ENCODE peak calls at places on chromosomes 11 and 22, in ten cellular contexts. Y is colonic mucosa, Z is uterus, C is HL-60, W is H1, G is DND-41, O is right lobe of liver, V is GM12878, L is heart right ventricle, X is body of pancreas. K is an unnamed sample.

GRCh38 chr22:46073683-46074504 is 76.4 kb upstream of the PPARA start:
- DNase-seq in Y (no peak), Z (peak), C (no peak), W (no peak), G (peak), O (peak), V (no peak), L (peak), X (peak), K (no peak)

GRCh38 chr11:75240381-75241035 is at the start of gene TPBGL:
- DNase-seq in Y (no peak), Z (peak), C (no peak), W (peak), G (no peak), O (peak), V (no peak), L (no peak), X (no peak), K (no peak)

GRCh38 chr11:45145421-45146071 is 893 bp upstream of the PRDM11 start:
- DNase-seq in Y (peak), Z (peak), C (no peak), W (peak), G (no peak), O (peak), V (no peak), L (peak), X (peak), K (no peak)

GRCh38 chr11:83303358-83303757 is 17.2 kb upstream of the CCDC90B start:
- DNase-seq in Y (no peak), Z (no peak), C (no peak), W (no peak), G (no peak), O (no peak), V (no peak), L (no peak), X (no peak), K (no peak)

GRCh38 chr11:78370406-78371172 is 47.0 kb downstream of the GAB2 start:
- DNase-seq in Y (no peak), Z (no peak), C (no peak), W (no peak), G (no peak), O (no peak), V (no peak), L (peak), X (no peak), K (no peak)

GRCh38 chr22:25780673-25781072 is 38.7 kb downstream of the MYO18B start:
- DNase-seq in Y (no peak), Z (no peak), C (no peak), W (no peak), G (no peak), O (no peak), V (no peak), L (no peak), X (no peak), K (no peak)

GRCh38 chr11:122723576-122723975 is 68.1 kb downstream of the UBASH3B start:
- DNase-seq in Y (no peak), Z (no peak), C (no peak), W (no peak), G (peak), O (no peak), V (no peak), L (no peak), X (no peak), K (no peak)

GRCh38 chr22:28341001-28341400 is 338.6 kb downstream of the TTC28 start:
- DNase-seq in Y (no peak), Z (no peak), C (no peak), W (no peak), G (no peak), O (no peak), V (no peak), L (no peak), X (no peak), K (no peak)

GRCh38 chr22:20131856-20132685 is 467 bp downstream of the ZDHHC8 start:
- DNase-seq in Y (no peak), Z (peak), C (no peak), W (no peak), G (no peak), O (peak), V (no peak), L (peak), X (peak), K (peak)

GRCh38 chr22:20107471-20107901 is 8.4 kb upstream of the RANBP1 start:
- DNase-seq in Y (no peak), Z (no peak), C (no peak), W (no peak), G (no peak), O (peak), V (no peak), L (no peak), X (no peak), K (no peak)

GRCh38 chr11:8913961-8914660 is 3.1 kb downstream of the AKIP1 start:
- DNase-seq in Y (no peak), Z (peak), C (peak), W (peak), G (peak), O (no peak), V (no peak), L (peak), X (peak), K (no peak)

GRCh38 chr11:64353761-64354506 is 5.0 kb upstream of the RPS6KA4 start:
- DNase-seq in Y (no peak), Z (no peak), C (no peak), W (no peak), G (no peak), O (no peak), V (no peak), L (no peak), X (no peak), K (no peak)
- H3K27ac ChIP-seq in Y (no peak), Z (no peak), C (no peak), W (no peak), G (no peak), O (no peak), V (no peak), L (no peak), X (no peak), K (no peak)

DNA sequence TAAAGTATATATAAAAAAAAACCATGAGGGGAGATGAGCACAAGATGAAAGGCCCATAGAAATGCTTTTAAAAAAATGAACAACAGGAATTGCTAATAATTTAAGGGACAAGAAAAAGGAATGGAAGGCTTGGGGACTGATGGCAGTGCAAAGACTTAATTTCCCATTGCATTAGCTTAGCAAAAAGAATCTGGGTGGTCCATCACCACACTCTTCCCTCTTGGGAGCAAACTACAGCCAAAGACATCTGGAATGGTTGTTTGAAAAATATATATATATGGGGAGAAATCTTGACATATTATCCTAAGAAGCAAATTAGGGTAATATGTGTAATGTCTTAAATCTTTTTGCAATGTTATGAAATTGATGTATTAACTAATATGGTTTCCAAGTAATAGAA is 727.1 kb downstream of the METTL15 start:
- DNase-seq in Y (no peak), Z (no peak), C (no peak), W (no peak), G (no peak), O (no peak), V (no peak), L (no peak), X (no peak), K (no peak)
- H3K27ac ChIP-seq in Y (no peak), Z (no peak), C (no peak), W (no peak), G (no peak), O (no peak), V (no peak), L (no peak), X (no peak), K (no peak)

DNA sequence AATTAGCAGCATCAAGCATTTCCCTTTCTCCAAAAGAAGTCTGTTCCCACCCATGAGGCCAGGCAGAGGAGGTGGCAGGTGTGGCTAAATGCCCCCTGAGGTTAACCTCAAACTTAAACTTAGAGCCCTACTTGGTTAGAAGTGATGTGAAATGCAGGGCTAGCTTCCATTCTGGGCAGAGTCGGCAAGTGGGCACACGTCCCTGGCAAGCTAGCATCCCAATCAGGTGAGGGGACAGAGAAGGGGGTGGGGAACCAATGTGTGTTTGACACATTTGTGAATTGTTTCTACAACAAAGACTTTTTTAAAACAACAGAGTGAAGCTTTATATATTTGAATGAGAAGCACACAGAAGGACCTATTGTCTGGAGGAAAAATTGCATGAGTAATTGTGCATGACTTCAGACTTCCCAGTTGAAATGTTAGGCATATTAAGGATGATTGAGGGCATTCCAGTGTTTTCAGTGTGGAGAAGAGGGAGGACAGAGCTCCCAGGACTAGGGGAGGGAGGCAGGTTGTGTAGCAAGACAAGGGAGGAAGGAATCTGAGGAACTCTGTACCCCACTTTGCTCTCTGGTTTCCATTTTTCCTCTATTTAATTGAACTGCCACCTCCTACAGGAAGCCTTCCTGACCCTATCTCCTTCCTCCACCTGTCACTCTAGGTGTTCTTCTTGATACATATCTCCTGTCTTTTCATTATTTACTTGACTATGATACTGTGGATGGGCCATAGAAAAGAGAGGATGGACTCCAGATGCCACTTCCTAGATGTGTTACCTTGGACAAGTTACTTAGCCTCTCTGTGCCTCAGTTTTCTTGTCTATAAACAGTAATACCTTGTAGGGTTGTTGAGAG is 83.3 kb upstream of the PICALM start:
- DNase-seq in Y (no peak), Z (no peak), C (no peak), W (no peak), G (peak), O (no peak), V (no peak), L (no peak), X (peak), K (peak)
- H3K27ac ChIP-seq in Y (no peak), Z (peak), C (peak), W (no peak), G (no peak), O (no peak), V (no peak), L (peak), X (no peak), K (peak)

DNA sequence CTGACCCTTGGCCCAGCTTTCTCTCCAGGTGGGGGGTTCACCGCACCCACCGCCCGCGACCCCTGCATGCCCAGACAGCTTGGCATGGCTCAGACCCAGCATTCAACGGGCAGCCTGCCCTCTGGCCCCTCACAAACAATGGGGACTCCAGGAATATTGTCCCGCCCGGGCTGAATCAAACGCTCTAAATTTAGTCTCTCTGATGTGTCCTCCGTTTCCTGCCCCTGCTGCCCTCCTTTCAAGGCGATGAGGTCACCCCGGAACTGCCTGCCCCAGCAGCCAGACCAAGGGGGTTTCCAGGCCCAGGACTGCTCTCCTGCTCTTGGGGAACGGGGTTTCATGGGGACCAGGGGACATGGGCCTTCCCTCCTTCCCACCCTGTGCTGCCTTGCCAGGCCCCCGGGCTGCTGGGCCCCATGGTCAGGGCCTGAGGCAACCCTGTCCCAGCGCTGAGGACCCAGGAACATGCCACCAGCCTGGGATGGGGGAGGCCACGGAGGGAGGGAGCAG is 10.1 kb upstream of the PDGFB start:
- DNase-seq in Y (no peak), Z (no peak), C (no peak), W (no peak), G (no peak), O (no peak), V (peak), L (peak), X (no peak), K (no peak)
- H3K27ac ChIP-seq in Y (no peak), Z (peak), C (no peak), W (no peak), G (no peak), O (no peak), V (peak), L (peak), X (no peak), K (no peak)

GRCh38 chr11:34266090-34266912 is 91.5 kb downstream of the ABTB2 start:
- DNase-seq in Y (no peak), Z (peak), C (no peak), W (no peak), G (no peak), O (no peak), V (no peak), L (peak), X (no peak), K (no peak)

GRCh38 chr11:34264266-34265110 is 93.3 kb downstream of the ABTB2 start:
- DNase-seq in Y (no peak), Z (no peak), C (no peak), W (no peak), G (no peak), O (no peak), V (no peak), L (no peak), X (no peak), K (no peak)

GRCh38 chr11:34269031-34269430 is 88.8 kb downstream of the ABTB2 start:
- DNase-seq in Y (no peak), Z (no peak), C (no peak), W (no peak), G (no peak), O (no peak), V (no peak), L (no peak), X (no peak), K (no peak)

GRCh38 chr11:34267440-34267839 is 90.4 kb downstream of the ABTB2 start:
- DNase-seq in Y (no peak), Z (no peak), C (no peak), W (no peak), G (no peak), O (no peak), V (no peak), L (no peak), X (no peak), K (no peak)

DNA sequence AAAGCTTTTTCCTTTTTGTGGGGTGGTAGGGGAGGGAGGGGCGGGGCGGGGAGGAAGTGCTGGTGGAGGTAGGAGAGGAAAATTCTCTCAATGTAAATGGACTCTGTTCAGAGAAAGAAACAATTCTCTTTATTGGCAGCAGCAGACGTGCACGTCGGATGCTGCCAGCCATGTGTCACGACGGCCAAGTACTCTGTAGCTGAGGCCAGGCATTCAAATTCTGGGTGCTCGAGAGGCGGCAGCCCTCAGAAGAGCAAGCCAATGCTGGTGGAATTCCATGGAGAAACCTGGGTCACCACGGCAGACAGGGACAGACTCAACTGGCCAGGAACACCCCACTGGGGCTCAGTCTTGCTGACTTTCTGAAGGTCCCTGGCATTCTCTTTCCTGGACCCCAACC is 90.8 kb downstream of the ABTB2 start:
- DNase-seq in Y (no peak), Z (peak), C (no peak), W (no peak), G (no peak), O (no peak), V (no peak), L (no peak), X (no peak), K (peak)
- H3K27ac ChIP-seq in Y (no peak), Z (peak), C (no peak), W (no peak), G (no peak), O (no peak), V (no peak), L (peak), X (no peak), K (peak)

DNA sequence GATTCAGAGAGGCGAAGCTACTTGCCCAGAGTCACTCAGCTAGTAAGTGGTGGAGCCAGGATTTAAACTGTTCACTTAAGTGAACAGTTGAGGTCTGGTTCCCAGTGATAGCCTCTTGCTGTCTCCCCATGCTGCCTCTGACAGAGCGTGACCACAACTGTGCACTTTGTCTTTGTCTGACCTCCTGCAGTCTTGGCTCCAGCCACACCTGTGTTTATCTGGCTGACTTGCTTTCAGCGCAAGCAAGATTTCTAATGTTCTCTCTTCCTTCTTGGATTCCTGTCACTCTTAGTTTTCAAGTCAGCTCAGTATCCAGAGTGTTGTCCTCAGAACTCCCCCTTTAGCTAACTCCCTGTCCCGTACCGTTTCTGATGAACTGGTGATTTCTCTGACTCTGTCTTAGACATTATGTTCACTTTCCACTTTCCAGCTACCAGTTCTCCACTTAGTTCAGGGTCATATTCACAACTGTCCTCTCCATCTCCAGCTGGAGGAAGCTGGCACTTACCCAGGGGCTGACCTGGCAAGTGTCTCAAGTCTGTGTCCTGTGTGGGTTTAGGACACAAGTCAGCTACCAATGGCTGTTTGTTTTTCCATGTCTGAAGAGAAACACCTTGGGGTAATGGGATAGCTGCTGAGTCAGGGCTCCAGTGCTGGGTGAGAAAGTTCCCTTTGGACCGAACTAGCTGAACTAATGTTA is 134.6 kb downstream of the CSNK2A3 start:
- DNase-seq in Y (peak), Z (no peak), C (no peak), W (no peak), G (no peak), O (no peak), V (no peak), L (peak), X (peak), K (no peak)
- H3K27ac ChIP-seq in Y (no peak), Z (no peak), C (no peak), W (no peak), G (no peak), O (no peak), V (no peak), L (no peak), X (no peak), K (no peak)

GRCh38 chr11:12413141-12414055 is 36.0 kb downstream of the PARVA start:
- DNase-seq in Y (no peak), Z (no peak), C (no peak), W (no peak), G (no peak), O (no peak), V (no peak), L (no peak), X (no peak), K (no peak)

GRCh38 chr11:12416552-12416951 is 39.2 kb downstream of the PARVA start:
- DNase-seq in Y (no peak), Z (no peak), C (no peak), W (no peak), G (no peak), O (no peak), V (no peak), L (no peak), X (no peak), K (no peak)

GRCh38 chr11:12411806-12412727 is 34.7 kb downstream of the PARVA start:
- DNase-seq in Y (peak), Z (peak), C (no peak), W (peak), G (peak), O (peak), V (no peak), L (peak), X (peak), K (no peak)

GRCh38 chr11:12415567-12415966 is 38.2 kb downstream of the PARVA start:
- DNase-seq in Y (no peak), Z (no peak), C (no peak), W (no peak), G (no peak), O (no peak), V (no peak), L (no peak), X (no peak), K (no peak)

DNA sequence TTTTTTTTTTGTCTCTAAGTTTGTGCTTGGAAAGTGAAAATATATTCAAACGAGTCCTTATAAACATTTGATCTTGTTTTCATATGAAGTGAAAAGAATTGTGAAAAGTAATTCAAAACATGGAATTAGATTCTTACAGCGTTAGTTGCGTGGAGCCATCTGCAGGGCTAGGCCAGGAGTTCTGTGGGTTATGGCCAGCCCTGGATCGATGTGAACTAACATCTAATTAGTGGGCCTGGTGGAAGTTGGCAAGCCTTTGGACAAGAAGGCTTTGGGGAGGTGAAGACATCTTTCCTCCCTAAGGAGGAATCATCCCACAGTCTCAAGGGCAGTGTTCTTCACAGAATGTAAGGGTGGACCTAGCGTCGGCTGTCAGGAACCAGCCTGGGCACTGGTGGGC is 37.3 kb downstream of the PARVA start:
- DNase-seq in Y (no peak), Z (no peak), C (no peak), W (no peak), G (no peak), O (no peak), V (no peak), L (no peak), X (no peak), K (no peak)
- H3K27ac ChIP-seq in Y (peak), Z (peak), C (no peak), W (no peak), G (no peak), O (no peak), V (no peak), L (no peak), X (no peak), K (no peak)

GRCh38 chr11:126482586-126483108 is 127.2 kb downstream of the ST3GAL4 start:
- DNase-seq in Y (no peak), Z (no peak), C (no peak), W (no peak), G (no peak), O (no peak), V (no peak), L (no peak), X (peak), K (no peak)
- H3K27ac ChIP-seq in Y (no peak), Z (no peak), C (no peak), W (no peak), G (no peak), O (no peak), V (no peak), L (no peak), X (no peak), K (no peak)

DNA sequence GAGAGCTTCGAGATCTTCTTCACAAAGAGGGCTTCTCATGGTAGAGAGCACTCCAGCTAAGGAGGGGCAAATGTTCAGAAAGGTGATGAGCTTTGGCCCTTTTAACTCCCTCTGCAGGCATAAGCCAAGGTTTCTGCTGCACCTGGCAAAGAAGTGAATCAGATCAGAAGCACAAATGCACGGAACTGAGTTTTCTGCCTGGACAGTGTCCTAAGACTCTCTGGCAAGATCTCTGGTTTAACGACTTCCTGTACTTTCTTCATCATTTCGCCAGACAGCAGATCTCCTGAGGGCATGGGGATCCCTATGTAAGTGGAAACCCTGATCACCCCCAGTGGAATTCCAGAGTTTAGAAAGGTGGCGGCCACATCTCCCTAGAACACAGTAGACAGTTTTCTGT is 37.2 kb downstream of the POU2AF3 start:
- DNase-seq in Y (no peak), Z (no peak), C (no peak), W (no peak), G (no peak), O (no peak), V (no peak), L (no peak), X (no peak), K (no peak)
- H3K27ac ChIP-seq in Y (no peak), Z (no peak), C (no peak), W (no peak), G (no peak), O (peak), V (no peak), L (no peak), X (peak), K (no peak)

GRCh38 chr22:36324414-36324813 is 63.4 kb downstream of the MYH9 start:
- DNase-seq in Y (no peak), Z (no peak), C (no peak), W (no peak), G (no peak), O (peak), V (no peak), L (no peak), X (no peak), K (no peak)
- H3K27ac ChIP-seq in Y (peak), Z (peak), C (no peak), W (no peak), G (no peak), O (peak), V (no peak), L (peak), X (peak), K (peak)